ENCODE peak calls at places on chromosomes 11 and 22, in eight cellular contexts. One of them, this sample, is unnamed.
A peak's percentile ranks its signal among the peaks of the same experiment; 100 is the strongest.

GRCh38 chr11:117607449-117607848 is 189.6 kb downstream of the DSCAML1 start:
- DNase-seq in transverse colon: no peak
- DNase-seq in HepG2: no peak
- DNase-seq in heart left ventricle: no peak
- DNase-seq in body of pancreas: no peak
- DNase-seq in breast epithelium: no peak
- DNase-seq in A549: no peak
- DNase-seq in HCT116: no peak
- DNase-seq in this sample: no peak

GRCh38 chr22:23838686-23839468 is at the start of gene DERL3:
- DNase-seq in HCT116: no peak
- DNase-seq in transverse colon: peak; percentile 99
- DNase-seq in A549: peak; percentile 71
- DNase-seq in heart left ventricle: peak; percentile 96
- DNase-seq in HepG2: no peak
- DNase-seq in body of pancreas: peak; percentile 98
- DNase-seq in breast epithelium: peak; percentile 92
- DNase-seq in this sample: peak; percentile 98

GRCh38 chr11:130002352-130002845 is at the start of gene PRDM10:
- DNase-seq in breast epithelium: peak; percentile 94
- DNase-seq in HCT116: peak; percentile 84
- DNase-seq in heart left ventricle: peak; percentile 95
- DNase-seq in transverse colon: peak; percentile 93
- DNase-seq in HepG2: peak; percentile 85
- DNase-seq in A549: peak; percentile 77
- DNase-seq in body of pancreas: peak; percentile 90
- DNase-seq in this sample: peak; percentile 96

GRCh38 chr11:45254070-45254469 is 32.1 kb downstream of the SYT13 start:
- DNase-seq in breast epithelium: no peak
- DNase-seq in HepG2: no peak
- DNase-seq in HCT116: no peak
- DNase-seq in transverse colon: no peak
- DNase-seq in A549: no peak
- DNase-seq in body of pancreas: no peak
- DNase-seq in heart left ventricle: no peak
- DNase-seq in this sample: no peak

GRCh38 chr22:48141301-48141700 is 1378.9 kb downstream of the TBC1D22A start:
- DNase-seq in heart left ventricle: no peak
- DNase-seq in HepG2: no peak
- DNase-seq in transverse colon: no peak
- DNase-seq in A549: no peak
- DNase-seq in HCT116: no peak
- DNase-seq in breast epithelium: no peak
- DNase-seq in body of pancreas: no peak
- DNase-seq in this sample: no peak

GRCh38 chr22:19865141-19865829 is 10.6 kb upstream of the GNB1L start:
- DNase-seq in HCT116: no peak
- DNase-seq in heart left ventricle: no peak
- DNase-seq in HepG2: no peak
- DNase-seq in body of pancreas: no peak
- DNase-seq in breast epithelium: no peak
- DNase-seq in A549: no peak
- DNase-seq in transverse colon: no peak
- DNase-seq in this sample: no peak

GRCh38 chr11:8225589-8226036 is 38.1 kb downstream of the LMO1 start:
- DNase-seq in body of pancreas: peak; percentile 68
- DNase-seq in HepG2: peak; percentile 39
- DNase-seq in transverse colon: peak; percentile 73
- DNase-seq in breast epithelium: peak; percentile 76
- DNase-seq in A549: peak; percentile 88
- DNase-seq in heart left ventricle: peak; percentile 64
- DNase-seq in HCT116: peak; percentile 42
- DNase-seq in this sample: peak; percentile 81

GRCh38 chr11:24321229-24321628 is 175.6 kb upstream of the LUZP2 start:
- DNase-seq in HepG2: no peak
- DNase-seq in body of pancreas: no peak
- DNase-seq in A549: no peak
- DNase-seq in breast epithelium: no peak
- DNase-seq in HCT116: no peak
- DNase-seq in heart left ventricle: no peak
- DNase-seq in transverse colon: no peak
- DNase-seq in this sample: no peak

GRCh38 chr11:84503503-84503902 is 1123.6 kb downstream of the DLG2 start:
- DNase-seq in body of pancreas: no peak
- DNase-seq in HCT116: no peak
- DNase-seq in heart left ventricle: no peak
- DNase-seq in transverse colon: no peak
- DNase-seq in breast epithelium: no peak
- DNase-seq in HepG2: no peak
- DNase-seq in A549: no peak
- DNase-seq in this sample: no peak

GRCh38 chr11:21888814-21889213 is 304.1 kb upstream of the ANO5 start:
- DNase-seq in heart left ventricle: no peak
- DNase-seq in transverse colon: no peak
- DNase-seq in A549: peak; percentile 4
- DNase-seq in body of pancreas: no peak
- DNase-seq in HepG2: no peak
- DNase-seq in HCT116: no peak
- DNase-seq in breast epithelium: no peak
- DNase-seq in this sample: no peak

GRCh38 chr11:59283825-59284772 is 71.4 kb upstream of the MPEG1 start:
- DNase-seq in transverse colon: peak; percentile 45
- DNase-seq in HCT116: peak; percentile 29
- DNase-seq in HepG2: peak; percentile 40
- DNase-seq in heart left ventricle: no peak
- DNase-seq in breast epithelium: no peak
- DNase-seq in body of pancreas: peak; percentile 49
- DNase-seq in A549: peak; percentile 22
- DNase-seq in this sample: peak; percentile 57

GRCh38 chr11:125483592-125483991 is 12.5 kb downstream of the FEZ1 start:
- DNase-seq in heart left ventricle: no peak
- DNase-seq in A549: no peak
- DNase-seq in breast epithelium: no peak
- DNase-seq in body of pancreas: no peak
- DNase-seq in HCT116: no peak
- DNase-seq in HepG2: no peak
- DNase-seq in transverse colon: no peak
- DNase-seq in this sample: no peak

GRCh38 chr11:126411971-126412381 is 56.5 kb downstream of the ST3GAL4 start:
- DNase-seq in A549: no peak
- DNase-seq in breast epithelium: no peak
- DNase-seq in transverse colon: no peak
- DNase-seq in HepG2: no peak
- DNase-seq in body of pancreas: no peak
- DNase-seq in HCT116: no peak
- DNase-seq in heart left ventricle: peak; percentile 53
- DNase-seq in this sample: no peak

GRCh38 chr11:112961751-112962747 is 829 bp downstream of the NCAM1 start:
- DNase-seq in breast epithelium: no peak
- DNase-seq in A549: no peak
- DNase-seq in heart left ventricle: peak; percentile 29
- DNase-seq in transverse colon: peak; percentile 8
- DNase-seq in body of pancreas: no peak
- DNase-seq in HepG2: no peak
- DNase-seq in HCT116: no peak
- DNase-seq in this sample: no peak

GRCh38 chr22:40276877-40277823 is 69.2 kb upstream of the ADSL start:
- DNase-seq in body of pancreas: peak; percentile 22
- DNase-seq in A549: no peak
- DNase-seq in heart left ventricle: no peak
- DNase-seq in transverse colon: no peak
- DNase-seq in HepG2: no peak
- DNase-seq in HCT116: no peak
- DNase-seq in breast epithelium: no peak
- DNase-seq in this sample: no peak

GRCh38 chr11:1305063-1305495 is 4.4 kb downstream of the TOLLIP start:
- DNase-seq in heart left ventricle: no peak
- DNase-seq in A549: no peak
- DNase-seq in HepG2: no peak
- DNase-seq in body of pancreas: no peak
- DNase-seq in breast epithelium: no peak
- DNase-seq in transverse colon: no peak
- DNase-seq in HCT116: no peak
- DNase-seq in this sample: no peak

GRCh38 chr22:43404673-43405385 is 7.0 kb upstream of the MPPED1 start:
- DNase-seq in transverse colon: no peak
- DNase-seq in A549: no peak
- DNase-seq in breast epithelium: no peak
- DNase-seq in HepG2: no peak
- DNase-seq in HCT116: no peak
- DNase-seq in body of pancreas: no peak
- DNase-seq in heart left ventricle: no peak
- DNase-seq in this sample: no peak

GRCh38 chr11:13126430-13126829 is 117.3 kb downstream of the RASSF10 start:
- DNase-seq in body of pancreas: no peak
- DNase-seq in heart left ventricle: no peak
- DNase-seq in HCT116: no peak
- DNase-seq in HepG2: no peak
- DNase-seq in A549: peak; percentile 54
- DNase-seq in transverse colon: no peak
- DNase-seq in breast epithelium: no peak
- DNase-seq in this sample: no peak

GRCh38 chr22:28873183-28873964 is 10.0 kb upstream of the ZNRF3 start:
- DNase-seq in heart left ventricle: no peak
- DNase-seq in body of pancreas: no peak
- DNase-seq in A549: no peak
- DNase-seq in HCT116: no peak
- DNase-seq in breast epithelium: no peak
- DNase-seq in transverse colon: no peak
- DNase-seq in HepG2: no peak
- DNase-seq in this sample: no peak

GRCh38 chr22:50118129-50118528 is 28.3 kb downstream of the MOV10L1 start:
- DNase-seq in breast epithelium: no peak
- DNase-seq in body of pancreas: no peak
- DNase-seq in HepG2: no peak
- DNase-seq in heart left ventricle: no peak
- DNase-seq in A549: no peak
- DNase-seq in transverse colon: no peak
- DNase-seq in HCT116: no peak
- DNase-seq in this sample: no peak

GRCh38 chr11:5198285-5198684 is 2.2 kb downstream of the OR51V1 start:
- DNase-seq in breast epithelium: no peak
- DNase-seq in A549: no peak
- DNase-seq in transverse colon: no peak
- DNase-seq in HepG2: no peak
- DNase-seq in HCT116: no peak
- DNase-seq in body of pancreas: no peak
- DNase-seq in heart left ventricle: no peak
- DNase-seq in this sample: no peak

GRCh38 chr11:62128835-62129234 is 5.0 kb downstream of the INCENP start:
- DNase-seq in heart left ventricle: no peak
- DNase-seq in A549: no peak
- DNase-seq in HCT116: no peak
- DNase-seq in body of pancreas: no peak
- DNase-seq in transverse colon: no peak
- DNase-seq in breast epithelium: no peak
- DNase-seq in HepG2: no peak
- DNase-seq in this sample: no peak
- TF ChIP-seq POLR2A in heart left ventricle: no peak
- TF ChIP-seq POLR2A in A549: no peak
- TF ChIP-seq POLR2A in HCT116: no peak
- TF ChIP-seq POLR2A in body of pancreas: no peak
- TF ChIP-seq POLR2A in transverse colon: no peak
- TF ChIP-seq POLR2A in breast epithelium: no peak
- TF ChIP-seq POLR2A in HepG2: no peak
- TF ChIP-seq POLR2A in this sample: no peak

DNA sequence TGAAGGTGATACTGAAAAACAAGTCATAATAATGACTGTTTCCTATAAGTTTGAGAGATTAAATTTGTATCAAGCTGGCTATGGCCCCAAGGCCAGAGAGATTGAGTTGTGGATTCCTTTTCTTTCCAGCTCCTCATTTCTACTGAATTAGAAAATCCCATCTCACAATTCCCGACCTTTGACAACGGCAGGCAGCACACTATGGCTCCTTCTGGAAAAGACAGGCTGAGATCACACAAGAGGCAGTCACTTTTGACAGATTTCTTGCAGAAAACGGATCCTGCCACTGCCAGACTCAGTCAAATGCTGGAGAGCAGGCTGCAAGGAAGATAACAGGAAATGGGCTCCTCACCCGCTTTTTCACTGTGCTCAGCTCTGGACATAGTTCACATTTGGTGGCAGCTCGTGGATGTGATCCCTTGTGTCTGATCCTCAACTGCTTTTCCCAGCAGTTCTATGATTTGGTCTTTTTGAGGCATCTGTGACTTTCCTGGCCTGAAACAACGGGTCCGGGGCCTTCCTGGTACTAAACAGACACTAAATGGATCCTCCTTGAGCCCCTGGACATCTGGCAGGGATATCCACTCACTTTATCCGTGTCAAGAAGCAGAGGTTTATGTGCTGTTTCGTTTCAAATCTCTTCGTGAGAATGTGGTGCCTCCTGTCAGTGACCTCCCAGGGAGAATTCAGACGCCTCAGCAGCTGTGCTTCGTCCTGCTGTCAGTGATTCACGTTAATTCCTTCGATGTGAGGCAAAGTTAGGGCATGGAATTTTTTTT is 26.1 kb upstream of the RTL6 start:
- DNase-seq in HepG2: no peak
- DNase-seq in transverse colon: peak; percentile 44
- DNase-seq in breast epithelium: peak; percentile 28
- DNase-seq in heart left ventricle: no peak
- DNase-seq in A549: no peak
- DNase-seq in HCT116: no peak
- DNase-seq in body of pancreas: no peak
- DNase-seq in this sample: no peak
- TF ChIP-seq POLR2A in HepG2: no peak
- TF ChIP-seq POLR2A in transverse colon: no peak
- TF ChIP-seq POLR2A in breast epithelium: no peak
- TF ChIP-seq POLR2A in heart left ventricle: no peak
- TF ChIP-seq POLR2A in A549: no peak
- TF ChIP-seq POLR2A in HCT116: no peak
- TF ChIP-seq POLR2A in body of pancreas: no peak
- TF ChIP-seq POLR2A in this sample: no peak

GRCh38 chr22:35335936-35336781 is 36.5 kb downstream of the TOM1 start:
- DNase-seq in heart left ventricle: peak; percentile 42
- DNase-seq in HCT116: no peak
- DNase-seq in breast epithelium: no peak
- DNase-seq in HepG2: no peak
- DNase-seq in A549: no peak
- DNase-seq in body of pancreas: peak; percentile 89
- DNase-seq in transverse colon: no peak
- DNase-seq in this sample: peak; percentile 41
- TF ChIP-seq POLR2A in heart left ventricle: no peak
- TF ChIP-seq POLR2A in HCT116: no peak
- TF ChIP-seq POLR2A in breast epithelium: no peak
- TF ChIP-seq POLR2A in HepG2: no peak
- TF ChIP-seq POLR2A in A549: no peak
- TF ChIP-seq POLR2A in body of pancreas: no peak
- TF ChIP-seq POLR2A in transverse colon: no peak
- TF ChIP-seq POLR2A in this sample: no peak

DNA sequence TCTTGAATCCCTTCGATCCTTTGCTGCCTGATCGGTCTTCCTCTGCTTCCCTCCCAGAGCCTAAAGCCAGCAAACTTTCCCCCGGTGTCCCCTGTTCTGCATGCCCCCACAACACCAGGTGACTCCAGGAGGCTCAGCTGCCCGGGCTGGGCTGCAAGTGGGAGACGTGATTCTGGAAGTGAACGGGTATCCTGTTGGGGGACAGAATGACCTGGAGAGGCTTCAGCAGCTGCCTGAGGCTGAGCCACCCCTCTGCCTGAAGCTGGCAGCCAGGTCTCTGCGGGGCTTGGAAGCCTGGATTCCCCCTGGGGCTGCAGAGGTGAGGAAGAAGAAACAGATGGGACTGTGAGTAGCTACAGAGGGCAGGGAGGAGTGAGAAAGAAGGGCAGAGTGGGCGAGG is 3.6 kb downstream of the NHERF4 start:
- DNase-seq in transverse colon: no peak
- DNase-seq in heart left ventricle: no peak
- DNase-seq in HepG2: no peak
- DNase-seq in HCT116: no peak
- DNase-seq in breast epithelium: no peak
- DNase-seq in body of pancreas: no peak
- DNase-seq in A549: no peak
- DNase-seq in this sample: no peak
- TF ChIP-seq POLR2A in transverse colon: no peak
- TF ChIP-seq POLR2A in heart left ventricle: no peak
- TF ChIP-seq POLR2A in HepG2: no peak
- TF ChIP-seq POLR2A in HCT116: no peak
- TF ChIP-seq POLR2A in breast epithelium: no peak
- TF ChIP-seq POLR2A in body of pancreas: no peak
- TF ChIP-seq POLR2A in A549: no peak
- TF ChIP-seq POLR2A in this sample: no peak

This sample was measured in erythroblast.